ENCODE peak calls at places on chromosomes 7 and 10, in four cellular contexts. V, X, G and E are unnamed samples.

GRCh38 chr7:127745445-127745844 is 93.5 kb downstream of the SND1 start:
- DNase-seq in V (no peak), G (no peak), X (no peak), E (no peak)

GRCh38 chr7:30451539-30452277 is 26.9 kb downstream of the NOD1 start:
- DNase-seq in X (no peak), V (no peak), G (no peak), E (no peak)

GRCh38 chr7:94423865-94424264 is 29.2 kb downstream of the COL1A2 start:
- DNase-seq in V (peak), G (no peak), X (no peak), E (no peak)

GRCh38 chr7:141588912-141589311 is 37.7 kb downstream of the AGK start:
- DNase-seq in V (no peak), X (no peak), G (no peak), E (no peak)

GRCh38 chr7:157125376-157126223 is 13.1 kb upstream of the UBE3C start:
- DNase-seq in G (no peak), X (no peak), V (peak), E (no peak)

GRCh38 chr10:86410542-86411124 is 44.0 kb upstream of the GRID1 start:
- DNase-seq in G (no peak), X (no peak), V (no peak), E (no peak)

GRCh38 chr7:137449016-137449415 is 105.5 kb upstream of the PTN start:
- DNase-seq in V (no peak), X (no peak), G (no peak), E (no peak)

GRCh38 chr10:131174651-131175540 is 136.6 kb downstream of the TCERG1L start:
- DNase-seq in G (peak), V (no peak), X (no peak), E (no peak)

GRCh38 chr10:10394933-10395658 is 622.6 kb upstream of the CELF2 start:
- DNase-seq in V (no peak), G (no peak), X (no peak), E (no peak)

GRCh38 chr7:102291056-102291915 is 4.6 kb downstream of the SH2B2 start:
- DNase-seq in V (peak), G (no peak), X (no peak), E (no peak)

GRCh38 chr7:141012696-141013344 is 1.9 kb downstream of the MRPS33 start:
- DNase-seq in V (no peak), G (no peak), X (no peak), E (no peak)

GRCh38 chr10:120632047-120632446 is 175.0 kb downstream of the PLPP4 start:
- DNase-seq in V (no peak), G (no peak), X (no peak), E (no peak)

GRCh38 chr10:62374862-62375710 is 917 bp downstream of the ZNF365 start:
- DNase-seq in G (no peak), X (no peak), V (no peak), E (no peak)

GRCh38 chr7:28202222-28202621 is 21.6 kb upstream of the JAZF1 start:
- DNase-seq in V (no peak), X (no peak), G (no peak), E (no peak)

GRCh38 chr7:84190016-84190705 is 4.4 kb downstream of the SEMA3A start:
- DNase-seq in X (no peak), V (no peak), G (no peak), E (no peak)

GRCh38 chr10:12945709-12946359 is 55.7 kb downstream of the CCDC3 start:
- DNase-seq in X (no peak), V (peak), G (no peak), E (no peak)

GRCh38 chr10:103284170-103284569 is 7.2 kb downstream of the INA start:
- DNase-seq in G (peak), V (no peak), X (no peak), E (no peak)

GRCh38 chr7:122219253-122219865 is 75.3 kb upstream of the AASS start:
- DNase-seq in X (no peak), V (no peak), G (no peak), E (no peak)

GRCh38 chr7:107186242-107186641 is 17.4 kb downstream of the HBP1 start:
- DNase-seq in X (no peak), G (no peak), V (no peak), E (no peak)

GRCh38 chr10:14450041-14450491 is 119.3 kb upstream of the FRMD4A start:
- DNase-seq in X (no peak), G (no peak), V (peak), E (no peak)

GRCh38 chr10:52316005-52316404 is 1.9 kb downstream of the DKK1 start:
- DNase-seq in G (no peak), X (no peak), V (no peak), E (no peak)

GRCh38 chr7:8418627-8419245 is 14.7 kb upstream of the NXPH1 start:
- DNase-seq in G (no peak), V (peak), X (no peak), E (no peak)

GRCh38 chr10:1939016-1939415 is 201.7 kb upstream of the ADARB2 start:
- DNase-seq in V (no peak), X (no peak), G (no peak), E (no peak)

GRCh38 chr7:74267756-74268565 is 13.8 kb upstream of the RFC2 start:
- DNase-seq in X (no peak), G (no peak), V (no peak), E (no peak)

GRCh38 chr7:74266191-74266963 is 12.2 kb upstream of the RFC2 start:
- DNase-seq in X (no peak), G (no peak), V (no peak), E (no peak)

GRCh38 chr7:74263399-74264120 is 9.4 kb upstream of the RFC2 start:
- DNase-seq in V (no peak), X (no peak), G (no peak), E (no peak)

DNA sequence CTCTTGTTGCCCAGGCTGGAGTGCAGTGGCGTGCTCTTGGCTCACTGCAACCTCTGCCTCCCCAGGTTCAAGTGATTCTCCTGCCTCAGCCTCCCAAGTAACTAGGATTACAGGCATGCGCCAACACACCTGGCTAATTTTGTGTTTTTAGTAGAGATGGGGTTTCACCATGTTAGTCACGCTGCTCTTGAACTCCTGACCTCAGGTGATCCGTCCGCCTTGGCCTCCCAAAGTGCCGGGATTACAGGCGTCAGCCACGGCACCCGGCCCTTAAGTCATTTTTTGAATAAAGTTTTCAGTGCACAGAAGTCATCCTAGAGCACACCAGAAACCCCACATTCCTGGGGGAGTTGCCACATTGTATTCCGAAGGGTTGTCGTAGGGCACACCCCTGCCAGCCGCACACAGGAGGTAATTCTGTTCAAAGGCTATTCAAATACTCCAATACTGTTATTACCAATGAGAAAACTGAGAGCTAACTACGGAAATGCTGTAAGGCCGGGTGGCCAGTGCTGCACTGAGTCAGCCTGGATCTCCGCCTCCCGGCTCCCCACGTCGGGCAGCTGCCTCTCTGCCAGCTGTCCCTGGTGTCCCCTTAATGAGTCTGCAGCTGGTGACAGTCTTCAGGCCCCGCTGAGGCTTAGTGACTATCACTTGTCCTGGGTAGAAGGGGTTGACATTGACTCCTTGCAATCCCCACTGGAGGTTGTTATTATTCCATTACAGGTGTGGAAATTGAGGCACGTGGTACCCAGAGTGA is 8.6 kb upstream of the RFC2 start:
- DNase-seq in G (no peak), X (no peak), V (no peak), E (no peak)
- H3K27ac ChIP-seq in G (no peak), X (no peak), V (no peak), E (no peak)

DNA sequence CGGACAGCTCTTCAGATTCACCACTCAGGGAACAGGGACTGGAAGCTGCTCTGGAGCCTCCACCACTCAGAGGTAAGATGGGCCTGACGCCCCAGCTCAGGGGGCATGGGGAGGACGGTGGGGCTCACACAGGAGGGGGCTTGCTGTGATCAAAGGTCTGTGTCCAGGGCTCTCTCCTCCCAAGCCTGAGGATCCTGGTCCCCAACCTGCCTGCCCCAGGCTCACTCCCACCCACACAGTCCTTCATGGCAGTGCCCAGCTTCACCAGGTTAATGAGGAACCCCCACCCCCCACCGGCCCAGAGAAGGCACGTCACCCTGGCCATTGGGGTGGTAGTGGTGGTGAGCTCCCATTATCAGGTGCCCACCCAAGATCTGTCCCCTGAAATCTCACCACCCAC is 926.7 kb upstream of the ZNF722 start:
- DNase-seq in V (peak), X (no peak), G (no peak), E (no peak)
- H3K27ac ChIP-seq in V (no peak), X (no peak), G (no peak), E (no peak)

DNA sequence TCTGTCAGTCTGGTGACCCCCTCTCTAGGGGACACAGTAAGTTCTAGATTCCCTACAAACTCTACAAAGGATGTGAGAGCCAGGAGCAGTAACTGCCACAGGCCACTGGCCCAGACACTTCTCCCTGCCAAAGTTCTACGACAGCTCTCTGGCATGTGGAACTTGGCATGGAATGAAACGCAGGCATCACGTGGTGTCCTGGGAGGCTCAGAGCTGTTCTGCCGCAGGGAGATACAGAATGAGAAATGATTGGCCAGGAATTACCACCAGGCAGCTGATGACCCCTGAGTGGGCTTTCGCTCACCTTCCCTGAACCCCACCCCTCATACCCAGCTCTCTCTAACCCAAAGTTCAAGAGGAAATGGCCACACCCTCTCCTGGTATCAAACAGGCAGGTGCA is 29.8 kb upstream of the MSRB2 start:
- DNase-seq in G (peak), V (no peak), X (peak), E (peak)
- H3K27ac ChIP-seq in G (no peak), V (no peak), X (no peak), E (peak)

DNA sequence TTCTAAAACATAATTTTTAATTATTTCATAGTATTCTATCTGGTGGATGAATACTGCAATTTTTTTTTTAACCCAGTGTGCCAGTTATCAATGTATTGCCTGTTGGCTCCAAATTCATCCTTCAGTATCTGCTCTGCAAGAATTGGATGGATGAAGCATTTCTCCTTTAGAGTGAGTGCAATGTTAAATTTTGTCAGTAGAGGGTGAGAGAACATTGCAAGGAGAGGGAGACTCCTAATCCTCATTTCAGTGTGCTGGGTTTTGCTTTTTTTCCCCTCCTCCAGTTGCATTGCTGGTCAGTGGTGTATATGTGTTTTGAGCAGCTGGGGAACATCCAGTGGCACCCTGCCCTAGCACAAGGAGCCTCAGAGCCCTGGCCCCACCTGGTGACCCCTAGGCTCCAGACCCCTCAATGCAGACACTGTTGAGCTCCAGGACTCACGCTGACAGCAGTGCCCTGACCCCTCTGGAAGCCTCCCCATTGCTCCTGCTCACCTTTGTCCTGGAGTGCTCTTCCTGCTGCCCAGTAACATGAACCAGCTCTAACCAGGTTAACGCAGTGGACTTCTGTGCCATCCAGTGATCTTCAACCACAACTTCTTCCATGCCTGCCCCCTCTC is 199.4 kb downstream of the USP6NL start:
- DNase-seq in X (no peak), G (no peak), V (no peak), E (no peak)
- H3K27ac ChIP-seq in X (no peak), G (no peak), V (no peak), E (no peak)

DNA sequence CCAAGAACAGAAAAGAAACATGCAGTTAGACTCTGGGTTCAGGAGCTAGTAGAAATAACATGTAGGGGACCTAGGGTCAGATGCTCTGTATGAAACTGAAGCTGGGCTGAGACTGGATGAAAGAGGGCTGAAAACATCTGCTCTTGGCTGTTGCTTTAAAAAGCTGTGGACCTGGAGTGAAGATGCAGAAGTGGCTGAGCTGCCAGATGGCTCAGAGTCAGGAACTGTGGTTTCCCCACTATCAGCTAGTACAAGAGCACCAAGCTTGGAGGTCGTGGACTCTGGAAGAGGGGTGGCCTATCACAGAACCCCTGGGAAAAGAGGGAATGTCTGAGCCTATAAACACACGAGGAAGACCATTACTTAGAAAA is 5.9 kb downstream of the ADK start:
- DNase-seq in V (no peak), G (no peak), X (no peak), E (no peak)
- H3K27ac ChIP-seq in V (no peak), G (no peak), X (no peak), E (no peak)

GRCh38 chr7:130945411-130945811 is 211.4 kb upstream of the KLF14 start:
- DNase-seq in G (no peak), V (no peak), X (no peak), E (no peak)

GRCh38 chr7:130946110-130946509 is 212.1 kb upstream of the KLF14 start:
- DNase-seq in X (no peak), V (no peak), G (no peak), E (no peak)

GRCh38 chr7:130943336-130943901 is 209.4 kb upstream of the KLF14 start:
- DNase-seq in G (no peak), V (no peak), X (no peak), E (no peak)

GRCh38 chr7:130943981-130944380 is 210.0 kb upstream of the KLF14 start:
- DNase-seq in G (no peak), V (no peak), X (no peak), E (no peak)

GRCh38 chr7:130944997-130945396 is 211.0 kb upstream of the KLF14 start:
- DNase-seq in V (no peak), X (no peak), G (no peak), E (no peak)
- H3K27ac ChIP-seq in V (no peak), X (peak), G (no peak), E (peak)

DNA sequence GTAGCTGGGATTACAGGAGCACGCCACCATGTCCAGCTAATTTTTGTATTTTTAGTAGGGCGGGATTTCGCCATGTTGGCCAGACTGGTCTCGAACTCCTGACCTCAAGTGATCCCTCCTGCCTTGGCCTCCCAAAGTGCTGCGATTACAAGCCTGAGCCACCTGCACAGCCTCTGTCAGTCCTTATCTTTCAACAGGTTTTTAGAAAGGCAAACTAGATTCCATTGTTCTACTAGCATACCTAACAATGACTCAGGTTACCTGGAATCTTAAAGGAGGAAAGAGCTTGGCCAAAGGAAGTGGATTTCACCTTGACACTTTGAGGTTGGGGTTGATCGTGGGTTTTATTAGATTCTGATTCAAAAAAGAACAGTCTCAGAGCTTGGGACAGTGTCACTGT is 3.2 kb downstream of the ABCC2 start:
- DNase-seq in G (no peak), V (no peak), X (no peak), E (no peak)
- H3K27ac ChIP-seq in G (no peak), V (no peak), X (no peak), E (no peak)

GRCh38 chr7:5397657-5398237 is 25.9 kb downstream of the TNRC18 start:
- DNase-seq in V (no peak), G (no peak), X (no peak), E (no peak)
- H3K27ac ChIP-seq in V (no peak), G (peak), X (peak), E (no peak)

DNA sequence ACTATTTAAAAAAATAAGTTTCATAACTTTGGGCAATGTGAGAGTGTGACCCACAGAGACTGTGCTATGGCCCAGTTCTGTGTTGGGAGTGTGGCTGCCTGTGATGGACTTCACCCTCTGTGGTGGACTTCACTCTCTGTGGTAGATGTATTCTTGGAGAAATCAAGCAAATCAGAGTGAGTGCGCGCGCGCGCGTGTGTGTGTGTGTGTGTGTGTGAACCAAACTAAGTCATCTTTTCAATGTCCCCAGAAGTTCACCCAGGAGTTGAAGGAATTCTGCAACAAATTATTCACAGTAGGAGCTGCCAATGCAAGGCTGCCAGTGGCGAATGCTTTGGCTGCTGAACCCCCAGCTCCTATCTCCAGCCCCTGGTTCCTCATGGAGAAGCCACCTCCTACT is 184.5 kb downstream of the ADAM12 start:
- DNase-seq in G (no peak), X (no peak), V (no peak), E (no peak)
- H3K27ac ChIP-seq in G (no peak), X (no peak), V (no peak), E (no peak)

DNA sequence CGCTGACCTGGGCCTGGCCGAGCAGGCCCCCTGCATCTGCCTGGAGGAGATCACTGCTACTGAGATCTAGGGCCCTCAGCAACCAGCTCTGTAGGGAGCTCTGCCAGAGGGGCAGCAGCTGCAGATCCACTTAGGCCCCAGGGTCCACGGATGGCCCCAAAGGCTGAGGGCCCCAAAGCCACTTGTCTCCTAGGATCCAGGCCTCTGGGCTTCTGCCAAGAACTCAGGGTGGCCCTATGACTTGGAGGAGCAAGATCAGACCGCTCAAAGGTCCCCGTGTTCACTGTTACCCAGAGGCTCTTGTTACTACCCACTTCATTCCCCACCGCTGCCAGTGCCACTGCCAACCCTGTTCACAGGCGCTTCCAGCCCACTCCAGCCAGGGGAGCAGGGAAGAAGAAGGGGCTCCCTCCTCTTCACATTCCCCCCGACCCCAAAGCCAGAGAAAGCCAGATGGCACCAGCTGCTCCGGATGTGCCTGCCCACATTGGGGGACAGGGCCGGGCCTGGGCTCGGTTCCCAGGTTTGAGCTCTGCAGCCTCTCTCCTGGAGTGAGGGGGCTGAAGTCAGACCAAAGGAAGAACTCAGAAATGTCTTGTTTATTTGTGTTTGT is 7.6 kb downstream of the LZTS2 start:
- DNase-seq in V (no peak), X (no peak), G (peak), E (no peak)
- H3K27ac ChIP-seq in V (peak), X (no peak), G (no peak), E (peak)